ENCODE peak calls at places on chromosomes 16 and 17, in four cellular contexts. G, B, D and J are unnamed samples.

GRCh38 chr16:9042943-9043680 is 48.3 kb upstream of the HAPSTR1 start:
- DNase-seq in D (no peak), G (no peak), B (peak; percentile 82), J (peak; percentile 80)

GRCh38 chr16:66750279-66751134 is 902 bp downstream of the DYNC1LI2 start:
- DNase-seq in G (no peak), B (no peak), D (no peak), J (no peak)

GRCh38 chr16:48596326-48596725 is 13.7 kb downstream of the N4BP1 start:
- DNase-seq in B (no peak), G (no peak), D (no peak), J (no peak)

GRCh38 chr16:12462690-12463646 is 340.7 kb downstream of the CPPED1 start:
- DNase-seq in B (peak; percentile 54), D (no peak), G (no peak), J (peak; percentile 47)

GRCh38 chr17:44187131-44187899 is 543 bp downstream of the TMUB2 start:
- DNase-seq in B (peak; percentile 79), G (no peak), D (no peak), J (no peak)

GRCh38 chr17:77034677-77035424 is 105.9 kb upstream of the SEC14L1 start:
- DNase-seq in D (no peak), B (no peak), G (no peak), J (no peak)

GRCh38 chr17:34580685-34581445 is 1.5 kb downstream of the TMEM132E start:
- DNase-seq in D (no peak), B (no peak), G (no peak), J (no peak)

GRCh38 chr17:36890398-36891190 is 46.7 kb upstream of the LHX1 start:
- DNase-seq in B (no peak), G (no peak), D (no peak), J (no peak)

GRCh38 chr16:86669937-86670772 is 91.8 kb downstream of the FOXL1 start:
- DNase-seq in B (no peak), D (no peak), G (no peak), J (no peak)

GRCh38 chr17:81487089-81487486 is 25.5 kb downstream of the ACTG1 start:
- DNase-seq in B (no peak), D (no peak), G (no peak), J (no peak)